ENCODE peak calls at places on chromosomes 5 and 9, in eight cellular contexts. C is ovary; B is stomach; V is choroid plexus epithelial cell; Z is activated T-helper 1 cell treated with Interleukin-2 at 50 U/mL for 16 hours; N is activated naive CD4-positive, alpha-beta T cell; I is stimulated activated CD4-positive, alpha-beta T cell treated with anti-CD3 and anti-CD28 coated beads, Interleukin-4, amount 100 ng/mL, for 48 hours; Y is GM12865. A is an unnamed sample.

GRCh38 chr9:114016101-114016500 is 62.0 kb downstream of the AMBP start:
- DNase-seq in C (no peak), B (peak), V (no peak), Z (no peak), N (no peak), I (no peak), Y (no peak), A (no peak)

GRCh38 chr9:133387680-133388079 is 11.5 kb downstream of the STKLD1 start:
- DNase-seq in C (no peak), B (no peak), V (no peak), Z (no peak), N (no peak), I (no peak), Y (no peak), A (no peak)

GRCh38 chr5:134038143-134038542 is 33.4 kb upstream of the VDAC1 start:
- DNase-seq in C (no peak), B (peak), V (no peak), Z (no peak), N (no peak), I (no peak), Y (no peak), A (no peak)

GRCh38 chr9:108083796-108084352 is 594.3 kb upstream of the KLF4 start:
- DNase-seq in C (no peak), B (no peak), V (no peak), Z (no peak), N (no peak), I (no peak), Y (no peak), A (no peak)

GRCh38 chr9:137454145-137454505 is 5.0 kb downstream of the NSMF start:
- DNase-seq in C (peak), B (peak), V (peak), Z (peak), N (no peak), I (peak), Y (peak), A (peak)

GRCh38 chr9:14313378-14313940 is 482 bp downstream of the NFIB start:
- DNase-seq in C (no peak), B (peak), V (peak), Z (no peak), N (no peak), I (no peak), Y (no peak), A (no peak)

GRCh38 chr9:77013932-77014596 is 5.4 kb upstream of the FOXB2 start:
- DNase-seq in C (no peak), B (no peak), V (no peak), Z (no peak), N (no peak), I (no peak), Y (no peak), A (no peak)

GRCh38 chr5:144429905-144430304 is 259.2 kb downstream of the KCTD16 start:
- DNase-seq in C (no peak), B (no peak), V (no peak), Z (no peak), N (no peak), I (no peak), Y (no peak), A (no peak)

GRCh38 chr5:1732238-1732880 is 67.3 kb downstream of the MRPL36 start:
- DNase-seq in C (peak), B (peak), V (no peak), Z (no peak), N (no peak), I (no peak), Y (no peak), A (peak)

GRCh38 chr5:140364472-140364765 is 4.4 kb downstream of the SLC4A9 start:
- DNase-seq in C (no peak), B (no peak), V (no peak), Z (no peak), N (no peak), I (no peak), Y (no peak), A (no peak)

GRCh38 chr9:78893758-78894157 is 596.8 kb downstream of the PSAT1 start:
- DNase-seq in C (no peak), B (no peak), V (no peak), Z (no peak), N (no peak), I (no peak), Y (no peak), A (no peak)

GRCh38 chr9:136160939-136161610 is 42.4 kb upstream of the TMEM250 start:
- DNase-seq in C (no peak), B (no peak), V (no peak), Z (no peak), N (no peak), I (no peak), Y (no peak), A (no peak)

GRCh38 chr9:6739218-6739617 is 18.6 kb upstream of the KDM4C start:
- DNase-seq in C (no peak), B (no peak), V (peak), Z (no peak), N (no peak), I (no peak), Y (peak), A (no peak)

GRCh38 chr5:157808043-157808442 is 50.9 kb downstream of the CLINT1 start:
- DNase-seq in C (no peak), B (no peak), V (no peak), Z (no peak), N (no peak), I (no peak), Y (no peak), A (no peak)

GRCh38 chr5:179817071-179817840 is 3.4 kb upstream of the SQSTM1 start:
- DNase-seq in C (peak), B (no peak), V (no peak), Z (no peak), N (no peak), I (no peak), Y (no peak), A (no peak)

GRCh38 chr9:3879731-3880493 is 354.1 kb upstream of the RFX3 start:
- DNase-seq in C (no peak), B (no peak), V (no peak), Z (no peak), N (no peak), I (no peak), Y (no peak), A (no peak)

GRCh38 chr5:2024986-2025721 is 142.4 kb upstream of the IRX4 start:
- DNase-seq in C (no peak), B (no peak), V (no peak), Z (no peak), N (no peak), I (no peak), Y (no peak), A (no peak)

GRCh38 chr5:64939772-64940510 is 171.2 kb downstream of the CWC27 start:
- DNase-seq in C (peak), B (peak), V (peak), Z (no peak), N (no peak), I (no peak), Y (no peak), A (no peak)

GRCh38 chr5:141960449-141961323 is 2.7 kb upstream of the PCDH12 start:
- DNase-seq in C (peak), B (peak), V (peak), Z (peak), N (peak), I (peak), Y (peak), A (peak)

GRCh38 chr5:145941677-145942130 is 5.3 kb downstream of the SH3RF2 start:
- DNase-seq in C (no peak), B (no peak), V (no peak), Z (no peak), N (no peak), I (no peak), Y (no peak), A (no peak)

GRCh38 chr5:26690511-26690910 is 347.9 kb downstream of the CDH9 start:
- DNase-seq in C (no peak), B (no peak), V (no peak), Z (no peak), N (no peak), I (no peak), Y (no peak), A (no peak)

A was measured in GM12891.